ENCODE peak calls at places on chromosomes 16 and 17, in eight cellular contexts. P is NCI-H1694 treated with DMSO at 0.1 percent for 48 hours; O is lower lobe of right lung; W is NCI-H446 treated with DMSO at 0.1 percent for 48 hours; N is stimulated activated CD8-positive, alpha-beta memory T cell treated with anti-CD3 and anti-CD28 coated beads, Interleukin-4, amount 100 ng/mL, for 24 hours; G is fibroblast of villous mesenchyme; L is stimulated activated CD4-positive, alpha-beta T cell treated with anti-CD3 and anti-CD28 coated beads, Interleukin-4, amount 100 ng/mL, for 4 hours; J is NCI-H345. I is an unnamed sample.

GRCh38 chr16:57204675-57205074 is 18.5 kb downstream of the RSPRY1 start:
- DNase-seq in P (no peak), O (no peak), W (no peak), N (no peak), G (no peak), L (no peak), J (no peak), I (peak; percentile 12)

GRCh38 chr17:57186231-57187019 is 69.9 kb upstream of the MSI2 start:
- DNase-seq in P (peak; percentile 57), O (no peak), W (peak; percentile 6), N (no peak), G (no peak), L (no peak), J (no peak), I (no peak)

GRCh38 chr17:7686221-7687071 is 844 bp downstream of the TP53 start:
- DNase-seq in P (peak; percentile 94), O (peak; percentile 81), W (peak; percentile 78), N (peak; percentile 61), G (peak; percentile 92), L (peak; percentile 72), J (peak; percentile 85), I (peak; percentile 92)

GRCh38 chr16:75476817-75477216 is 12.3 kb upstream of the TMEM170A start:
- DNase-seq in P (no peak), O (no peak), W (no peak), N (no peak), G (no peak), L (no peak), J (no peak), I (no peak)

GRCh38 chr16:84836234-84836647 is 16.5 kb downstream of the CRISPLD2 start:
- DNase-seq in P (no peak), O (peak; percentile 50), W (no peak), N (no peak), G (peak; percentile 100), L (no peak), J (no peak), I (no peak)

GRCh38 chr17:29982991-29983390 is 41.6 kb downstream of the EFCAB5 start:
- DNase-seq in P (no peak), O (no peak), W (no peak), N (no peak), G (peak; percentile 8), L (no peak), J (no peak), I (no peak)

GRCh38 chr16:85650864-85651811 is 37.6 kb downstream of the GINS2 start:
- DNase-seq in P (peak; percentile 15), O (no peak), W (no peak), N (no peak), G (no peak), L (no peak), J (peak; percentile 70), I (peak; percentile 25)

GRCh38 chr16:19840524-19841110 is 44.0 kb downstream of the GPRC5B start:
- DNase-seq in P (peak; percentile 79), O (no peak), W (peak; percentile 90), N (no peak), G (no peak), L (no peak), J (peak; percentile 57), I (no peak)

GRCh38 chr16:72162105-72162680 is 9.8 kb downstream of the PMFBP1 start:
- DNase-seq in P (no peak), O (no peak), W (no peak), N (no peak), G (no peak), L (no peak), J (no peak), I (no peak)

GRCh38 chr16:26598061-26598460 is 468.7 kb upstream of the C16orf82 start:
- DNase-seq in P (no peak), O (no peak), W (no peak), N (peak; percentile 36), G (no peak), L (peak; percentile 72), J (no peak), I (no peak)

GRCh38 chr16:89586853-89587252 is 11.3 kb downstream of the CPNE7 start:
- DNase-seq in P (no peak), O (no peak), W (no peak), N (no peak), G (peak; percentile 60), L (no peak), J (no peak), I (no peak)

GRCh38 chr16:12674524-12674923 is 129.2 kb downstream of the CPPED1 start:
- DNase-seq in P (no peak), O (no peak), W (no peak), N (no peak), G (no peak), L (no peak), J (no peak), I (no peak)

GRCh38 chr17:77700165-77700881 is 258.2 kb upstream of the TNRC6C start:
- DNase-seq in P (no peak), O (no peak), W (no peak), N (no peak), G (no peak), L (no peak), J (no peak), I (no peak)

GRCh38 chr17:35804658-35805192 is 4.6 kb upstream of the TAF15 start:
- DNase-seq in P (peak; percentile 97), O (no peak), W (peak; percentile 85), N (no peak), G (peak; percentile 97), L (peak; percentile 29), J (peak; percentile 77), I (peak; percentile 77)

I was measured in NCI-H526 treated with DMSO at 0.1 percent for 48 hours.